ENCODE peak calls at places on chromosomes 1 and 21, in five cellular contexts. One of them, this sample, is unnamed.

GRCh38 chr1:230868736-230869385 is 540 bp upstream of the C1orf198 start:
- DNase-seq in HFFc6: peak; percentile 23
- DNase-seq in BJ: no peak
- DNase-seq in thyroid gland: peak; percentile 87
- DNase-seq in CD8-positive, alpha-beta T cell: no peak
- DNase-seq in this sample: peak; percentile 37

GRCh38 chr1:196515904-196516303 is 92.3 kb downstream of the KCNT2 start:
- DNase-seq in HFFc6: no peak
- DNase-seq in BJ: no peak
- DNase-seq in thyroid gland: no peak
- DNase-seq in CD8-positive, alpha-beta T cell: no peak
- DNase-seq in this sample: no peak

GRCh38 chr1:45359882-45360513 is 19.8 kb upstream of the MUTYH start:
- DNase-seq in HFFc6: peak; percentile 61
- DNase-seq in BJ: no peak
- DNase-seq in thyroid gland: peak; percentile 68
- DNase-seq in CD8-positive, alpha-beta T cell: peak; percentile 16
- DNase-seq in this sample: no peak

GRCh38 chr1:234609528-234610042 is 393 bp downstream of the IRF2BP2 start:
- DNase-seq in HFFc6: no peak
- DNase-seq in BJ: no peak
- DNase-seq in thyroid gland: no peak
- DNase-seq in CD8-positive, alpha-beta T cell: peak; percentile 11
- DNase-seq in this sample: peak; percentile 37

GRCh38 chr1:226920446-226920894 is 19.6 kb upstream of the COQ8A start:
- DNase-seq in HFFc6: no peak
- DNase-seq in BJ: no peak
- DNase-seq in thyroid gland: no peak
- DNase-seq in CD8-positive, alpha-beta T cell: no peak
- DNase-seq in this sample: no peak

GRCh38 chr1:6129313-6129712 is 50.8 kb downstream of the CHD5 start:
- DNase-seq in HFFc6: no peak
- DNase-seq in BJ: no peak
- DNase-seq in thyroid gland: no peak
- DNase-seq in CD8-positive, alpha-beta T cell: no peak
- DNase-seq in this sample: no peak

GRCh38 chr1:7002728-7003127 is 217.5 kb downstream of the CAMTA1 start:
- DNase-seq in HFFc6: no peak
- DNase-seq in BJ: no peak
- DNase-seq in thyroid gland: no peak
- DNase-seq in CD8-positive, alpha-beta T cell: no peak
- DNase-seq in this sample: no peak

GRCh38 chr1:82099170-82099569 is 298.4 kb downstream of the ADGRL2 start:
- DNase-seq in HFFc6: no peak
- DNase-seq in BJ: no peak
- DNase-seq in thyroid gland: no peak
- DNase-seq in CD8-positive, alpha-beta T cell: no peak
- DNase-seq in this sample: no peak

GRCh38 chr1:59992040-59992820 is 65.7 kb upstream of the CYP2J2 start:
- DNase-seq in HFFc6: no peak
- DNase-seq in BJ: no peak
- DNase-seq in thyroid gland: no peak
- DNase-seq in CD8-positive, alpha-beta T cell: no peak
- DNase-seq in this sample: no peak

GRCh38 chr1:12547586-12548225 is 70.3 kb downstream of the DHRS3 start:
- DNase-seq in HFFc6: no peak
- DNase-seq in BJ: no peak
- DNase-seq in thyroid gland: peak; percentile 2
- DNase-seq in CD8-positive, alpha-beta T cell: no peak
- DNase-seq in this sample: no peak

GRCh38 chr1:174262747-174263241 is 103.5 kb downstream of the RABGAP1L start:
- DNase-seq in HFFc6: peak; percentile 56
- DNase-seq in BJ: peak; percentile 11
- DNase-seq in thyroid gland: no peak
- DNase-seq in CD8-positive, alpha-beta T cell: no peak
- DNase-seq in this sample: no peak

GRCh38 chr1:214423045-214423444 is 128.4 kb downstream of the PTPN14 start:
- DNase-seq in HFFc6: no peak
- DNase-seq in BJ: no peak
- DNase-seq in thyroid gland: no peak
- DNase-seq in CD8-positive, alpha-beta T cell: no peak
- DNase-seq in this sample: no peak

GRCh38 chr1:39720094-39720999 is 18.3 kb upstream of the PPIE start:
- DNase-seq in HFFc6: peak; percentile 59
- DNase-seq in BJ: peak; percentile 14
- DNase-seq in thyroid gland: no peak
- DNase-seq in CD8-positive, alpha-beta T cell: no peak
- DNase-seq in this sample: no peak

GRCh38 chr1:106268070-106268469 is 788.4 kb upstream of the PRMT6 start:
- DNase-seq in HFFc6: no peak
- DNase-seq in BJ: no peak
- DNase-seq in thyroid gland: no peak
- DNase-seq in CD8-positive, alpha-beta T cell: no peak
- DNase-seq in this sample: no peak

GRCh38 chr21:31265293-31265692 is 78.8 kb downstream of the TIAM1 start:
- DNase-seq in HFFc6: no peak
- DNase-seq in BJ: no peak
- DNase-seq in thyroid gland: no peak
- DNase-seq in CD8-positive, alpha-beta T cell: no peak
- DNase-seq in this sample: no peak

GRCh38 chr1:169124459-169124858 is 18.0 kb downstream of the ATP1B1 start:
- DNase-seq in HFFc6: no peak
- DNase-seq in BJ: no peak
- DNase-seq in thyroid gland: no peak
- DNase-seq in CD8-positive, alpha-beta T cell: no peak
- DNase-seq in this sample: no peak

GRCh38 chr1:223031690-223032601 is 111.1 kb downstream of the TLR5 start:
- DNase-seq in HFFc6: peak; percentile 73
- DNase-seq in BJ: peak; percentile 39
- DNase-seq in thyroid gland: no peak
- DNase-seq in CD8-positive, alpha-beta T cell: no peak
- DNase-seq in this sample: no peak

GRCh38 chr1:214414691-214415090 is 133.7 kb downstream of the SMYD2 start:
- DNase-seq in HFFc6: no peak
- DNase-seq in BJ: no peak
- DNase-seq in thyroid gland: no peak
- DNase-seq in CD8-positive, alpha-beta T cell: no peak
- DNase-seq in this sample: no peak

GRCh38 chr1:40796939-40797667 is 13.5 kb downstream of the KCNQ4 start:
- DNase-seq in HFFc6: no peak
- DNase-seq in BJ: no peak
- DNase-seq in thyroid gland: no peak
- DNase-seq in CD8-positive, alpha-beta T cell: no peak
- DNase-seq in this sample: no peak

DNA sequence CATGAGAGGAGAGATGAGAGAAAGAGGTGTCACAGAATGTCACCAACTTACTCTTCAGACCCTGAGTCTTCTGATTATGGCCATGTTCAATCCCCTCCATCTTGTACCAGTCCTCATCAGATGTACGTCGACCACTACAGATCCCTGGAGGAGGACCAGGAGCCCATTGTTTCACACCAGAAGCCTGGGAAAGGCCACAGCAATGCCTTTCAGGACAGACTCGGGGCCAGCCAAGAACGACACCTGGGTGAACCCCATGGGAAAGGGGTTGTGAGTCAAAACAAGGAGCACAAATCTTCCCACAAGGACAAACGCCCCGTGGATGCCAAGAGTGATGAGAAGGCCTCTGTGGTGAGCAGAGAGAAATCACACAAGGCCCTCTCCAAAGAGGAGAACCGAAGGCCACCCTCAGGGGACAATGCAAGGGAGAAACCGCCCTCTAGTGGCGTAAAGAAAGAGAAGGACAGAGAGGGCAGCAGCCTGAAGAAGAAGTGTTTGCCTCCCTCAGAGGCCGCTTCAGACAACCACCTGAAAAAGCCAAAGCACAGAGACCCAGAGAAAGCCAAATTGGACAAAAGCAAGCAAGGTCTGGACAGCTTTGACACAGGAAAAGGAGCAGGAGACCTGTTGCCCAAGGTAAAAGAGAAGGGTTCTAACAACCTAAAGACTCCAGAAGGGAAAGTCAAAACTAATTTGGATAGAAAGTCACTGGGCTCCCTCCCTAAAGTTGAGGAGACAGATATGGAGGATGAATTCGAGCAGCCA is 8.0 kb downstream of the ELOA start:
- DNase-seq in HFFc6: peak; percentile 39
- DNase-seq in BJ: no peak
- DNase-seq in thyroid gland: peak; percentile 19
- DNase-seq in CD8-positive, alpha-beta T cell: no peak
- DNase-seq in this sample: peak; percentile 27
- TF ChIP-seq CTCF in HFFc6: peak; percentile 83
- TF ChIP-seq CTCF in BJ: peak; percentile 79
- TF ChIP-seq CTCF in thyroid gland: peak; percentile 48
- TF ChIP-seq CTCF in CD8-positive, alpha-beta T cell: peak; percentile 50
- TF ChIP-seq CTCF in this sample: peak; percentile 75

GRCh38 chr1:201898240-201898894 is 9.7 kb downstream of the SHISA4 start:
- DNase-seq in HFFc6: no peak
- DNase-seq in BJ: no peak
- DNase-seq in thyroid gland: no peak
- DNase-seq in CD8-positive, alpha-beta T cell: no peak
- DNase-seq in this sample: no peak

GRCh38 chr1:201898992-201899391 is 10.3 kb downstream of the SHISA4 start:
- DNase-seq in HFFc6: no peak
- DNase-seq in BJ: no peak
- DNase-seq in thyroid gland: peak; percentile 95
- DNase-seq in CD8-positive, alpha-beta T cell: no peak
- DNase-seq in this sample: no peak

GRCh38 chr1:201895120-201895665 is 6.5 kb downstream of the SHISA4 start:
- DNase-seq in HFFc6: no peak
- DNase-seq in BJ: no peak
- DNase-seq in thyroid gland: no peak
- DNase-seq in CD8-positive, alpha-beta T cell: no peak
- DNase-seq in this sample: no peak

GRCh38 chr1:201895913-201896807 is 7.5 kb downstream of the SHISA4 start:
- DNase-seq in HFFc6: peak; percentile 85
- DNase-seq in BJ: no peak
- DNase-seq in thyroid gland: peak; percentile 87
- DNase-seq in CD8-positive, alpha-beta T cell: peak; percentile 71
- DNase-seq in this sample: peak; percentile 89

DNA sequence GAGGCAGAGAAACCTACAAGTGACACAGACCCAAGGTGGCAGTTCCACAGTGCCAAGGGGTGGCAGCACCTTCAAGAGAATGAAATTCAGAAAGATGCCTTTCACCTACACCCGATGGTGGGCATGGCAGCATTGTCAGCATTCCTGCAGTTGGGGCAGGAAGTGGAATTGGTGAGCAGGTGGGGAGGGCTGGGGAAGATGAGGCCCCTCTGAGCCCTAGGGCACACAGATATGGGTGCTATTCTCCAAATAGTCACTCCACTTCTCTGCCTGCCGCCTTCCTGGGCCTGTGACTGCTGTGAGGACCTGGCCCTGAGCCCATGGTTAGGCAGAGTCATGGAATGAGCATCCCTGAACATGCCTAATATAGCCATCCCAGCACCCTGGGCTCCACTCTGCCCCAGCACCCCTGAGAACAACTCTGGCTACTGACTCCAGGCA is 8.3 kb downstream of the SHISA4 start:
- DNase-seq in HFFc6: peak; percentile 84
- DNase-seq in BJ: no peak
- DNase-seq in thyroid gland: peak; percentile 25
- DNase-seq in CD8-positive, alpha-beta T cell: no peak
- DNase-seq in this sample: no peak
- TF ChIP-seq CTCF in HFFc6: peak; percentile 59
- TF ChIP-seq CTCF in BJ: no peak
- TF ChIP-seq CTCF in thyroid gland: peak; percentile 11
- TF ChIP-seq CTCF in CD8-positive, alpha-beta T cell: no peak
- TF ChIP-seq CTCF in this sample: no peak

DNA sequence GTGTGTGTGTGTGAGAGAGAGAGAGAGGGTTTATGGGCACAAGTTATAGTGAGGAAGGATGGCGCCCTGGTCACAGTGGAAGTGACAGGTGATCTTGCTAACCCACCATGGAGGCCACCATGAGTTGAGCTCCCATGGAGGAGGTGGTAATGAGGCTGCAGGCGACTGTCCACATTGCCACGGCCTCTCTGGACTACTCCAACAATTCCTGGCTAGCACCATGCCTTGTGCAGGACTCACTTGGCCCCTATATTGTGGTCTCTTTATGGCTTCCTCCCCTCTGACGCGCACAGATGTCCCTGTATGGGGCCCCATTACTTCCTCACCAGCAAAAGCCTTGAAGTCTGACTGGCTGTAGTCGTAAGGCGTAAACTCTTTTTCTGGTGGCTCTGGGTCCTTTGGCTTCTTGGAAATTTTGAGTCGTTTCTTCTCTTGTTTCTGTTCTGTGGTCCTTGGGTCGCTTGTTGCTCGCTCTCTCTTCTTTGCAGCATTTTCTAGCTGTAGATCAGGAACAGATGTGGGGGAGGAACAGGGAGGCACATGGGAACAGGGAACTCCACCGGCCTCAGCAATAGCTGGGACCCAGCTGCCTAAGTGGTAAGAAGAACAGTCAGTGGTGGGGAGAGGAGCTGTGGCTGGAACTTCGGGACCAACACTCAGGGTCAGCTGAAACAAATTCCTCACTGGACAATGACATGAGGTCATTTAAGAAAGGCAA is 9.6 kb upstream of the SRM start:
- DNase-seq in HFFc6: no peak
- DNase-seq in BJ: no peak
- DNase-seq in thyroid gland: no peak
- DNase-seq in CD8-positive, alpha-beta T cell: no peak
- DNase-seq in this sample: no peak
- TF ChIP-seq CTCF in HFFc6: no peak
- TF ChIP-seq CTCF in BJ: no peak
- TF ChIP-seq CTCF in thyroid gland: no peak
- TF ChIP-seq CTCF in CD8-positive, alpha-beta T cell: no peak
- TF ChIP-seq CTCF in this sample: no peak

DNA sequence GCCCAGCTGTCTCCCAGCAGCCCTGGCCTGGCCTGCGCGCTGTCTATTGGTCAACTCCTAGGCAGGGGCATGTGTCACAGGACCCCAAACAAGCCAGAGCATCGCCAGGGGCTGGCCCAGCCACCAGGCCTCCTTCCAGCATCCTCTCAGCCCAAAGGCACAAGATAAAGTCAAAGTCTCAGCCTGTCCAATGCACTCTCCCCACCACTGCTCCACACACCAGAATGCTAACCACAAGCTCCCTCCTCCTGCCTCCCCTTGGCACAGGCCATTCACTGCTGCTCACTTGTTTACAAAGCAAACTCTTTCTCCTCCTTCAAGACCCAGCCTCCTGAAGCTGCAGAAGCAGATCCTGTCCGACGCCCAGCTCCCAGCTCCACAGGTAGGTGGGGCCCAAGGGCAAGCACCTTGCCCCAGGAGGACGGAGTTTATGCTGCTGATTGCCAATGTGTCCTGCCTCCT is 133.4 kb downstream of the DMRTB1 start:
- DNase-seq in HFFc6: peak; percentile 7
- DNase-seq in BJ: no peak
- DNase-seq in thyroid gland: peak; percentile 89
- DNase-seq in CD8-positive, alpha-beta T cell: no peak
- DNase-seq in this sample: peak; percentile 44
- TF ChIP-seq CTCF in HFFc6: no peak
- TF ChIP-seq CTCF in BJ: no peak
- TF ChIP-seq CTCF in thyroid gland: peak; percentile 54
- TF ChIP-seq CTCF in CD8-positive, alpha-beta T cell: no peak
- TF ChIP-seq CTCF in this sample: peak; percentile 51

GRCh38 chr1:201126832-201127754 is at the start of gene ASCL5:
- DNase-seq in HFFc6: no peak
- DNase-seq in BJ: no peak
- DNase-seq in thyroid gland: no peak
- DNase-seq in CD8-positive, alpha-beta T cell: no peak
- DNase-seq in this sample: no peak
- TF ChIP-seq CTCF in HFFc6: peak; percentile 21
- TF ChIP-seq CTCF in BJ: no peak
- TF ChIP-seq CTCF in thyroid gland: no peak
- TF ChIP-seq CTCF in CD8-positive, alpha-beta T cell: no peak
- TF ChIP-seq CTCF in this sample: no peak

GRCh38 chr1:17744666-17745563 is 10.2 kb upstream of the ACTL8 start:
- DNase-seq in HFFc6: no peak
- DNase-seq in BJ: no peak
- DNase-seq in thyroid gland: no peak
- DNase-seq in CD8-positive, alpha-beta T cell: no peak
- DNase-seq in this sample: no peak
- TF ChIP-seq CTCF in HFFc6: no peak
- TF ChIP-seq CTCF in BJ: no peak
- TF ChIP-seq CTCF in thyroid gland: no peak
- TF ChIP-seq CTCF in CD8-positive, alpha-beta T cell: no peak
- TF ChIP-seq CTCF in this sample: no peak

This sample was measured in progenitor cell of endocrine pancreas.